ENCODE peak calls at places on chromosomes 11 and 22, in six cellular contexts. N is colonic mucosa, G is A549, U is neuronal stem cell, W is IMR-90, J is kidney. C is an unnamed sample.

GRCh38 chr11:2385156-2386151 is 8.3 kb downstream of the CD81 start:
- DNase-seq in N (no peak), G (no peak), U (no peak), W (no peak), J (peak; percentile 64), C (no peak)

GRCh38 chr11:34837246-34837856 is 78.8 kb downstream of the APIP start:
- DNase-seq in N (no peak), G (no peak), U (no peak), W (no peak), J (no peak), C (no peak)

GRCh38 chr11:77455740-77456139 is 18.2 kb downstream of the PAK1 start:
- DNase-seq in N (no peak), G (no peak), U (no peak), W (no peak), J (no peak), C (no peak)

GRCh38 chr11:75431533-75432525 is 1.2 kb downstream of the KLHL35 start:
- DNase-seq in N (peak; percentile 32), G (no peak), U (no peak), W (no peak), J (no peak), C (no peak)

GRCh38 chr11:40401132-40401853 is 1058.2 kb downstream of the LRRC4C start:
- DNase-seq in N (no peak), G (no peak), U (no peak), W (no peak), J (no peak), C (no peak)

GRCh38 chr11:15818132-15818842 is 538.1 kb downstream of the SOX6 start:
- DNase-seq in N (peak; percentile 38), G (no peak), U (no peak), W (no peak), J (no peak), C (no peak)

GRCh38 chr22:44399196-44399837 is 86.6 kb upstream of the SHISAL1 start:
- DNase-seq in N (no peak), G (no peak), U (no peak), W (no peak), J (peak; percentile 30), C (no peak)

GRCh38 chr22:17477401-17477833 is 85.9 kb upstream of the SLC25A18 start:
- DNase-seq in N (no peak), G (no peak), U (no peak), W (no peak), J (no peak), C (no peak)

GRCh38 chr11:6336293-6336692 is 16.0 kb upstream of the CAVIN3 start:
- DNase-seq in N (no peak), G (no peak), U (no peak), W (no peak), J (no peak), C (no peak)

GRCh38 chr11:7612661-7613393 is 60.5 kb downstream of the CYB5R2 start:
- DNase-seq in N (no peak), G (no peak), U (peak; percentile 35), W (peak; percentile 2), J (no peak), C (peak; percentile 100)

GRCh38 chr11:18765554-18765953 is 26.0 kb downstream of the PTPN5 start:
- DNase-seq in N (no peak), G (no peak), U (no peak), W (peak; percentile 14), J (peak; percentile 26), C (no peak)

DNA sequence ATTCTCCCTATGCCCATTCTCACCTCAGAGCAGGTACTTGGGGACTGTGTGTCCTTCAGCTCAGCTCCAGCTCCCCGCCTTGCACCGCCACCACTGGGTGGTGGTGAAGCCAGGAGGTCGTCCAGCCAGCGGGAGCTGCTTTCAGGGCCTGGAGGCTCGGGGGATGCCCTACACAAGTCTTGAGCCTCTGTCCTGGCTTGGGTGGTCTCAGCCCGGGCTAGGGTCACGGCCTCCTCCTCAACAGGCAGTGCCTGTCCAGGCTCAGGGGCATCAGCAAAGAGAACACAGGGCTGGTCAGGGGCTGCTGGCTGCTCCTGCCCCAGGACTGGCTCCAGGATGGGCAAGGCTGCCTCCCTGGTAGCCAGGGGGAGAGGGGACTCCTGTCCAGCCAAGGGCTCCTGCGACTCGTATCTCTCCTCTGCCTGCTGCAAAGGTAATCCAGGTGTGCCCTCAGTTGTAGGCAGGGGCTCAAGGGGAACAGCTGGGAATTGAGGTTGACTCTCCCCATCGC is 12.2 kb downstream of the TNKS1BP1 start:
- DNase-seq in N (peak; percentile 44), G (no peak), U (no peak), W (no peak), J (peak; percentile 74), C (no peak)
- H3K4me1 ChIP-seq in N (peaks cover 11% of the 10 kb centered on the region), G (peaks cover 42% of the 10 kb centered on the region), U (peaks cover 17% of the 10 kb centered on the region), W (peaks cover 52% of the 10 kb centered on the region), J (peaks cover 25% of the 10 kb centered on the region), C (peaks cover 8% of the 10 kb centered on the region)

GRCh38 chr22:49230194-49230577 is 597.5 kb downstream of the BRD1 start:
- DNase-seq in N (no peak), G (no peak), U (peak; percentile 50), W (no peak), J (no peak), C (no peak)
- H3K9me3 ChIP-seq in N (no peaks in the 10 kb centered on the region), G (no peaks in the 10 kb centered on the region), U (no peaks in the 10 kb centered on the region), W (peaks cover 46% of the 10 kb centered on the region), J (no peaks in the 10 kb centered on the region), C (no peaks in the 10 kb centered on the region)

GRCh38 chr11:33655842-33656600 is 44.6 kb downstream of the C11orf91 start:
- DNase-seq in N (no peak), G (no peak), U (no peak), W (no peak), J (no peak), C (no peak)
- H3K4me3 ChIP-seq in N (no peak overlapping the region), G (no peak overlapping the region), U (no peak overlapping the region), W (no peak overlapping the region), J (no peak overlapping the region), C (no peak overlapping the region)

GRCh38 chr11:47837929-47838328 is 10.2 kb downstream of the NUP160 start:
- DNase-seq in N (no peak), G (no peak), U (no peak), W (no peak), J (no peak), C (no peak)
- H3K4me1 ChIP-seq in N (no peaks in the 10 kb centered on the region), G (no peaks in the 10 kb centered on the region), U (no peaks in the 10 kb centered on the region), W (no peaks in the 10 kb centered on the region), J (no peaks in the 10 kb centered on the region), C (no peaks in the 10 kb centered on the region)